ENCODE peak calls at places on chromosomes 3 and 15, in seven cellular contexts. One of them, this sample, is unnamed.

GRCh38 chr3:64441861-64442260 is 216.6 kb upstream of the PRICKLE2 start:
- DNase-seq in lower lobe of right lung: no peak
- DNase-seq in kidney: no peak
- DNase-seq in right lobe of liver: no peak
- DNase-seq in endodermal cell: no peak
- DNase-seq in foreskin fibroblast: no peak
- DNase-seq in upper lobe of right lung: no peak
- DNase-seq in this sample: no peak

GRCh38 chr3:2274531-2274930 is 175.9 kb downstream of the CNTN4 start:
- DNase-seq in lower lobe of right lung: no peak
- DNase-seq in kidney: no peak
- DNase-seq in right lobe of liver: no peak
- DNase-seq in endodermal cell: no peak
- DNase-seq in foreskin fibroblast: no peak
- DNase-seq in upper lobe of right lung: no peak
- DNase-seq in this sample: no peak

GRCh38 chr3:5186089-5186853 is 1.2 kb upstream of the EDEM1 start:
- DNase-seq in lower lobe of right lung: no peak
- DNase-seq in kidney: no peak
- DNase-seq in right lobe of liver: no peak
- DNase-seq in endodermal cell: no peak
- DNase-seq in foreskin fibroblast: peak
- DNase-seq in upper lobe of right lung: no peak
- DNase-seq in this sample: no peak

GRCh38 chr3:52248816-52249547 is 3.4 kb downstream of the PPM1M start:
- DNase-seq in lower lobe of right lung: no peak
- DNase-seq in kidney: peak
- DNase-seq in right lobe of liver: peak
- DNase-seq in endodermal cell: no peak
- DNase-seq in foreskin fibroblast: no peak
- DNase-seq in upper lobe of right lung: peak
- DNase-seq in this sample: no peak

GRCh38 chr15:99435138-99435695 is 130.6 kb upstream of the MEF2A start:
- DNase-seq in lower lobe of right lung: no peak
- DNase-seq in kidney: peak
- DNase-seq in right lobe of liver: no peak
- DNase-seq in endodermal cell: peak
- DNase-seq in foreskin fibroblast: no peak
- DNase-seq in upper lobe of right lung: peak
- DNase-seq in this sample: no peak

GRCh38 chr3:52827866-52828376 is 2.6 kb downstream of the ITIH4 start:
- DNase-seq in lower lobe of right lung: no peak
- DNase-seq in kidney: no peak
- DNase-seq in right lobe of liver: peak
- DNase-seq in endodermal cell: peak
- DNase-seq in foreskin fibroblast: no peak
- DNase-seq in upper lobe of right lung: no peak
- DNase-seq in this sample: no peak

GRCh38 chr3:196645091-196645490 is 5.6 kb downstream of the NRROS start:
- DNase-seq in lower lobe of right lung: no peak
- DNase-seq in kidney: peak
- DNase-seq in right lobe of liver: no peak
- DNase-seq in endodermal cell: no peak
- DNase-seq in foreskin fibroblast: no peak
- DNase-seq in upper lobe of right lung: peak
- DNase-seq in this sample: no peak

GRCh38 chr3:117719316-117719926 is 1009.8 kb downstream of the TUSC7 start:
- DNase-seq in lower lobe of right lung: no peak
- DNase-seq in kidney: no peak
- DNase-seq in right lobe of liver: no peak
- DNase-seq in endodermal cell: no peak
- DNase-seq in foreskin fibroblast: no peak
- DNase-seq in upper lobe of right lung: no peak
- DNase-seq in this sample: peak

GRCh38 chr3:25045291-25045690 is 382.8 kb upstream of the RARB start:
- DNase-seq in lower lobe of right lung: no peak
- DNase-seq in kidney: no peak
- DNase-seq in right lobe of liver: no peak
- DNase-seq in endodermal cell: no peak
- DNase-seq in foreskin fibroblast: no peak
- DNase-seq in upper lobe of right lung: no peak
- DNase-seq in this sample: no peak

GRCh38 chr3:98732239-98733054 is 30.7 kb upstream of the ST3GAL6 start:
- DNase-seq in lower lobe of right lung: peak
- DNase-seq in kidney: peak
- DNase-seq in right lobe of liver: peak
- DNase-seq in endodermal cell: peak
- DNase-seq in foreskin fibroblast: peak
- DNase-seq in upper lobe of right lung: peak
- DNase-seq in this sample: no peak

GRCh38 chr15:55126111-55126510 is 70.6 kb downstream of the RSL24D1 start:
- DNase-seq in lower lobe of right lung: no peak
- DNase-seq in kidney: no peak
- DNase-seq in right lobe of liver: no peak
- DNase-seq in endodermal cell: no peak
- DNase-seq in foreskin fibroblast: no peak
- DNase-seq in upper lobe of right lung: no peak
- DNase-seq in this sample: no peak

GRCh38 chr3:99172736-99173657 is 271.5 kb upstream of the DCBLD2 start:
- DNase-seq in lower lobe of right lung: no peak
- DNase-seq in kidney: peak
- DNase-seq in right lobe of liver: peak
- DNase-seq in endodermal cell: peak
- DNase-seq in foreskin fibroblast: peak
- DNase-seq in upper lobe of right lung: peak
- DNase-seq in this sample: peak

GRCh38 chr15:44092221-44092620 is 102.8 kb downstream of the FRMD5 start:
- DNase-seq in lower lobe of right lung: no peak
- DNase-seq in kidney: no peak
- DNase-seq in right lobe of liver: no peak
- DNase-seq in endodermal cell: no peak
- DNase-seq in foreskin fibroblast: peak
- DNase-seq in upper lobe of right lung: no peak
- DNase-seq in this sample: peak

GRCh38 chr3:126510323-126510910 is 7.2 kb downstream of the UROC1 start:
- DNase-seq in lower lobe of right lung: peak
- DNase-seq in kidney: peak
- DNase-seq in right lobe of liver: peak
- DNase-seq in endodermal cell: no peak
- DNase-seq in foreskin fibroblast: no peak
- DNase-seq in upper lobe of right lung: peak
- DNase-seq in this sample: no peak

GRCh38 chr15:48695088-48695834 is 49.8 kb upstream of the FBN1 start:
- DNase-seq in lower lobe of right lung: no peak
- DNase-seq in kidney: no peak
- DNase-seq in right lobe of liver: no peak
- DNase-seq in endodermal cell: no peak
- DNase-seq in foreskin fibroblast: peak
- DNase-seq in upper lobe of right lung: no peak
- DNase-seq in this sample: peak

GRCh38 chr15:62977952-62978811 is 64.4 kb upstream of the TPM1 start:
- DNase-seq in lower lobe of right lung: no peak
- DNase-seq in kidney: no peak
- DNase-seq in right lobe of liver: no peak
- DNase-seq in endodermal cell: no peak
- DNase-seq in foreskin fibroblast: peak
- DNase-seq in upper lobe of right lung: no peak
- DNase-seq in this sample: peak

GRCh38 chr15:92012368-92012629 is 158.8 kb downstream of the SLCO3A1 start:
- DNase-seq in lower lobe of right lung: no peak
- DNase-seq in kidney: no peak
- DNase-seq in right lobe of liver: no peak
- DNase-seq in endodermal cell: no peak
- DNase-seq in foreskin fibroblast: no peak
- DNase-seq in upper lobe of right lung: no peak
- DNase-seq in this sample: no peak

DNA sequence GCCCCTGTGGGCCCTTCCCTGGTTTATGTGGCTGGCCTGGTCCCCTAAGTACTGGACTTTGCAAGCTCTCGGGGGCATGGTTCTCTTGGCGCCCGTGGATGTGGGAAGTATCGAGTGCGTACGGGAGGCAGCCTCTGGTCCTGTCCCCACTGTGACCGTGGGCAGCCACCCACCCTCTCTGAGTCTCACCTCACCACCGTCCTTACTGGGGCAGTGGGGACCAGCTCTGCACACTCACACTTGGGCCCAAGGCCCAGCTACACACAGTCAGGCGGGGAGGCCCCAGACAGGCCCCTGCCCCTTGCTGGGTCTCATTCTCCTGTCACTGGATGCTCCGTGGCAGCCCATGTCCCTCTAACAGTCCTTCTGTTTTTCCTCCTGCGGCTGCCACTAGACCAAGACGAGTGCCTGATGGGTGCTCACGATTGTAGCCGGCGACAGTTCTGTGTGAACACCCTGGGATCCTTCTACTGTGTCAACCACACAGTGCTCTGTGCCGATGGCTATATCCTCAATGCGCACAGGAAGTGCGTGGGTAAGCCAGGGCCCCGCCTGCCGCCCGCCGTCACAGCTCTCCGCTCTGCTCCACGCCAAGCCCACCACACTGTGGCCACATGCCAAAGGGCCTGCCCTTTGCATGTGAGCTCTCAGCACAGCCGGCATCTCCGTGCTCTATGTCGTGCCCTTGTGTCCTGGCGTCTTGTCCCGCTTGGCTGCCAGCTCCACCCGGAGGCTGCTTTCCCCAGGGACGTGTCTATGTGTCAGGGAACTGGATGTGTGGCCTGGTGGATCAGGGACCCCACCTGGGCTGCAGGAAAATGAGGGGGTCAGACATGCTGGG is 72.7 kb downstream of the FBLN2 start:
- DNase-seq in lower lobe of right lung: no peak
- DNase-seq in kidney: peak
- DNase-seq in right lobe of liver: peak
- DNase-seq in endodermal cell: no peak
- DNase-seq in foreskin fibroblast: no peak
- DNase-seq in upper lobe of right lung: no peak
- DNase-seq in this sample: peak
- TF ChIP-seq CTCF in lower lobe of right lung: no peak
- TF ChIP-seq CTCF in kidney: no peak
- TF ChIP-seq CTCF in right lobe of liver: no peak
- TF ChIP-seq CTCF in endodermal cell: peak
- TF ChIP-seq CTCF in foreskin fibroblast: no peak
- TF ChIP-seq CTCF in upper lobe of right lung: no peak
- TF ChIP-seq CTCF in this sample: no peak

DNA sequence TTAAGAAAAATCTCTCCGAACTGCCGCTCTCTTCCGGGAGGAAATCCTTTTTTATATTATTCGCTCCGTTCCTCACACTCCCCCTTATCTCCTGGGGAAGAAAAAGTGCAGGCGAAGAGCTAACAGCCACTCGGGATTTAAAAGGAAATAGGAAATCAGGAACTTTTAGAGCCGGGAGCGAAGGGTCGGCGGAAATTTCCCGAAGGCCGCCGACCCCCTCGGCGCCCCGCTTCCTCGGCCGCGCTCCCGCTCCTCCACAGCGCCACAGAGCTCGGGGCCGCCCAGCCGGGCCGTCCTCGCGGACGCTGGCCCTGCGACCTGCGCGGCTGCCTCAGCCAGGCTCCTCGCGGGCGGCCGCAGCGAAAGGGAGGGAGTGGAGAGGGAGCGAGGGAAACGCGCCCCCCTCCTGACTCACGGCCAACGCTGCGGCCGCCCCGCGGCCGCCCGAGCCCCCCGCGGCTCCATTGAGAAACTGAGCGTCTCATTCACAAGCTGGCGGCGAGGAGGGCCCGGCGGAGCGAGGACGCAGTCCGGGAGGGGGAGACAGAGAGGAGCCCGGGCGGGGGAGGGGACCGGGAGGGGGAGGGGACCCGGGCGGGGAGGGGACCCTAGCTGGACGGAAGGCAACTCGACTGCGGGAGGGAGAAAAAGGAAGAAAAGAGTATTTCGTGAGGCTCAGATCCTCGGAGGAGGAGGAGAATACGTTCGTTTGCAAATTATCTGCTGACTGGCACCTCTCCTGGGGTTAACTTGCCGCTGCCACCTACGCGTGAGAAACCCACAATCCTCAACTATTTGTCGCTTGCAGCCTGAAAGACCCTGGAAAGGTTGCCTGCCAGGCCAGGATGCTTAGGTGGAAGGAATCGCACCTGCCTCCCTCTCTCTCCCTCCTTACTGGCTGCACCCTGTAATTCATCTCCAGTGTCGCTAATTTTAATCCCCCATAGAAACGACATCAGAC is at the start of gene PTPN9:
- DNase-seq in lower lobe of right lung: peak
- DNase-seq in kidney: peak
- DNase-seq in right lobe of liver: peak
- DNase-seq in endodermal cell: peak
- DNase-seq in foreskin fibroblast: peak
- DNase-seq in upper lobe of right lung: peak
- DNase-seq in this sample: peak
- H3K4me3 ChIP-seq in lower lobe of right lung: peak
- H3K4me3 ChIP-seq in kidney: peak
- H3K4me3 ChIP-seq in right lobe of liver: peak
- H3K4me3 ChIP-seq in endodermal cell: peak
- H3K4me3 ChIP-seq in foreskin fibroblast: peak
- H3K4me3 ChIP-seq in upper lobe of right lung: peak
- H3K4me3 ChIP-seq in this sample: peak

DNA sequence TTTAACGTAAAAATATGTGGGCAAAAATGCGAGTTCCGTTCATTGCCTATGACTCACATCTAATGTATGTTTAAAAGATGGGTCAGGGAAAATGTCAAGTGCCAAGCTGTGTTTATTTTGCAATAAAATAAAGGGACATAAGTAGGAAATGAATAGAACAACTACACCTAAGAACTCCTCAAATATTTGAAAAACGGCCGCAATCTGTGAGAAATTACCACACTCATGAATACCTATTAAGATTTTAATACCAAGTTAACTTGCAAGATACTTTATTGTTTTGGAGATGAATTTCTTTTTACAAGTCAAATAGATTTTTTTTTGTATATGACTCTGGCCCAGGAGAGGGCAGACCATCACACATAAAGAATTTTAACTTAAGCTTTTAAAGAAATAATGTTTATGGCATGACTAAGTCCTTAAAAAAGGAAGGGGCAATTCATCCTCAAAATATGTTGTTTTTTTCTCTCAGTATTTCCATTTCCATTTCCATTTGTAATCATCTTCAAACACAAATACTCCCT is 152.7 kb downstream of the SUCNR1 start:
- DNase-seq in lower lobe of right lung: no peak
- DNase-seq in kidney: no peak
- DNase-seq in right lobe of liver: no peak
- DNase-seq in endodermal cell: no peak
- DNase-seq in foreskin fibroblast: peak
- DNase-seq in upper lobe of right lung: no peak
- DNase-seq in this sample: peak
- TF ChIP-seq CTCF in lower lobe of right lung: peak
- TF ChIP-seq CTCF in kidney: no peak
- TF ChIP-seq CTCF in right lobe of liver: no peak
- TF ChIP-seq CTCF in endodermal cell: peak
- TF ChIP-seq CTCF in foreskin fibroblast: peak
- TF ChIP-seq CTCF in upper lobe of right lung: peak
- TF ChIP-seq CTCF in this sample: peak

DNA sequence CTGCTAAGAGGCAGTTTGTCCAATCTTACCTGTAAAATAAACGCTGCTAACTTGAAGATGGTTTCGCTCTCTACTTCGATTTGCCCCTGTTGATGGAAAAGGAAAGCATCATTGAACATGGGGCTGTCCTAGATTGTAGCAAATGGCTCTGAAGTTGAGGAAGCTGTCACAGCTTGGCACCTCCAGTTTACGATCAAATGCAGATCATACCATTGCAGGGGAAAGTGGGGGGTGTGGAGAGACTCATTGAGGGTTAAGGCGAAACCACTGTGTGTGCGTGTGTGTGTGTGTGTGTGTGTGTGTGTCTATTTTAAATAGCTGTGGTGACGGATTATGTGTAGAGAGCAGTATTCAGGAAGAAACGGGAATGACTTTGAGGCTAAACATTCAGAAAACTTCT is 127.6 kb upstream of the LMOD3 start:
- DNase-seq in lower lobe of right lung: no peak
- DNase-seq in kidney: no peak
- DNase-seq in right lobe of liver: peak
- DNase-seq in endodermal cell: peak
- DNase-seq in foreskin fibroblast: no peak
- DNase-seq in upper lobe of right lung: no peak
- DNase-seq in this sample: peak
- H3K4me3 ChIP-seq in lower lobe of right lung: peak
- H3K4me3 ChIP-seq in kidney: peak
- H3K4me3 ChIP-seq in right lobe of liver: peak
- H3K4me3 ChIP-seq in endodermal cell: peak
- H3K4me3 ChIP-seq in foreskin fibroblast: no peak
- H3K4me3 ChIP-seq in upper lobe of right lung: peak
- H3K4me3 ChIP-seq in this sample: no peak

This sample was measured in AG10803.